ENCODE peak calls at places on chromosomes 5 and 9, in nine cellular contexts. L, J, P, I, Y, K, Q, O and F are unnamed samples. For H3K9me3, the result is how much of the 10 kb centered on the place peaks cover.

GRCh38 chr5:89236900-89237299 is 353.9 kb upstream of the MEF2C start:
- DNase-seq in L (no peak), J (peak), P (no peak), I (no peak), Y (no peak), K (no peak), Q (no peak), O (no peak), F (no peak)

GRCh38 chr5:138663561-138663960 is 88.4 kb upstream of the HSPA9 start:
- DNase-seq in L (no peak), J (no peak), P (no peak), I (no peak), Y (no peak), K (peak), Q (no peak), O (no peak), F (no peak)

GRCh38 chr9:4077499-4078102 is 222.3 kb downstream of the GLIS3 start:
- DNase-seq in L (peak), J (peak), P (peak), I (peak), Y (peak), K (peak), Q (peak), O (peak), F (peak)

GRCh38 chr5:166781729-166782128 is 1509.7 kb upstream of the WWC1 start:
- DNase-seq in L (no peak), J (no peak), P (peak), I (no peak), Y (no peak), K (no peak), Q (no peak), O (no peak), F (no peak)

GRCh38 chr5:61019642-61020041 is 74.6 kb downstream of the NDUFAF2 start:
- DNase-seq in L (no peak), J (no peak), P (no peak), I (no peak), Y (no peak), K (no peak), Q (no peak), O (no peak), F (no peak)

GRCh38 chr9:86168256-86168655 is 68.9 kb upstream of the GOLM1 start:
- DNase-seq in L (no peak), J (no peak), P (no peak), I (no peak), Y (no peak), K (no peak), Q (no peak), O (no peak), F (no peak)

GRCh38 chr5:127010362-127010761 is 20.0 kb downstream of the MARCHF3 start:
- DNase-seq in L (no peak), J (peak), P (no peak), I (no peak), Y (no peak), K (no peak), Q (no peak), O (no peak), F (no peak)

GRCh38 chr5:90932052-90932699 is 373.6 kb downstream of the ADGRV1 start:
- DNase-seq in L (peak), J (peak), P (peak), I (no peak), Y (peak), K (peak), Q (no peak), O (no peak), F (no peak)

GRCh38 chr9:137435381-137435891 is 5.7 kb downstream of the ENTPD8 start:
- DNase-seq in L (no peak), J (no peak), P (no peak), I (no peak), Y (no peak), K (no peak), Q (no peak), O (no peak), F (no peak)

GRCh38 chr5:157269165-157269671 is 3.3 kb downstream of the CYFIP2 start:
- DNase-seq in L (no peak), J (peak), P (no peak), I (no peak), Y (no peak), K (no peak), Q (no peak), O (no peak), F (no peak)

GRCh38 chr5:88683506-88684135 is 199.4 kb downstream of the MEF2C start:
- DNase-seq in L (no peak), J (peak), P (no peak), I (no peak), Y (no peak), K (no peak), Q (no peak), O (no peak), F (no peak)

GRCh38 chr5:69206528-69207190 is 17.3 kb downstream of the CENPH start:
- DNase-seq in L (no peak), J (peak), P (no peak), I (no peak), Y (peak), K (no peak), Q (no peak), O (no peak), F (no peak)

GRCh38 chr9:115944166-115944948 is 209.2 kb upstream of the PAPPA start:
- DNase-seq in L (peak), J (peak), P (peak), I (peak), Y (peak), K (peak), Q (peak), O (peak), F (peak)

GRCh38 chr5:55062039-55062779 is 38.2 kb downstream of the GZMK start:
- DNase-seq in L (no peak), J (no peak), P (no peak), I (no peak), Y (no peak), K (no peak), Q (no peak), O (no peak), F (no peak)

GRCh38 chr9:69198526-69199250 is 24.6 kb downstream of the TJP2 start:
- DNase-seq in L (no peak), J (no peak), P (no peak), I (no peak), Y (no peak), K (no peak), Q (no peak), O (no peak), F (no peak)

GRCh38 chr5:132308701-132309100 is 14.5 kb downstream of the SLC22A4 start:
- DNase-seq in L (no peak), J (no peak), P (no peak), I (no peak), Y (no peak), K (no peak), Q (no peak), O (no peak), F (no peak)

GRCh38 chr9:136977223-136978072 is at the start of gene PTGDS:
- DNase-seq in L (no peak), J (no peak), P (no peak), I (no peak), Y (no peak), K (peak), Q (peak), O (peak), F (no peak)

GRCh38 chr5:347712-348284 is 26.3 kb downstream of the AHRR start:
- DNase-seq in L (no peak), J (no peak), P (no peak), I (no peak), Y (no peak), K (no peak), Q (no peak), O (no peak), F (no peak)

GRCh38 chr5:177103523-177104253 is 17.0 kb downstream of the FGFR4 start:
- DNase-seq in L (no peak), J (no peak), P (no peak), I (no peak), Y (no peak), K (no peak), Q (no peak), O (no peak), F (no peak)

GRCh38 chr5:34672196-34672595 is 16.1 kb downstream of the RAI14 start:
- DNase-seq in L (no peak), J (no peak), P (no peak), I (no peak), Y (no peak), K (no peak), Q (no peak), O (no peak), F (no peak)

GRCh38 chr9:114525505-114525904 is 20.2 kb upstream of the WHRN start:
- DNase-seq in L (no peak), J (peak), P (no peak), I (no peak), Y (no peak), K (no peak), Q (no peak), O (no peak), F (no peak)

GRCh38 chr5:125026900-125027731 is 280.7 kb upstream of the ZNF608 start:
- DNase-seq in L (no peak), J (peak), P (peak), I (no peak), Y (peak), K (no peak), Q (no peak), O (no peak), F (no peak)

GRCh38 chr9:112044183-112044582 is 130.9 kb downstream of the SUSD1 start:
- DNase-seq in L (no peak), J (no peak), P (no peak), I (no peak), Y (no peak), K (no peak), Q (no peak), O (no peak), F (no peak)

GRCh38 chr5:60789541-60789940 is 54.5 kb downstream of the ELOVL7 start:
- DNase-seq in L (no peak), J (no peak), P (no peak), I (no peak), Y (no peak), K (no peak), Q (no peak), O (no peak), F (no peak)

GRCh38 chr5:93586948-93587918 is 4.2 kb downstream of the NR2F1 start:
- DNase-seq in L (no peak), J (peak), P (no peak), I (no peak), Y (no peak), K (no peak), Q (no peak), O (no peak), F (no peak)

GRCh38 chr9:19769213-19769612 is 19.6 kb downstream of the SLC24A2 start:
- DNase-seq in L (no peak), J (no peak), P (no peak), I (peak), Y (peak), K (no peak), Q (no peak), O (no peak), F (no peak)

GRCh38 chr5:157758706-157759105 is 15.2 kb downstream of the LSM11 start:
- DNase-seq in L (no peak), J (no peak), P (no peak), I (no peak), Y (no peak), K (no peak), Q (no peak), O (no peak), F (no peak)

GRCh38 chr5:158886086-158886485 is 213.6 kb downstream of the EBF1 start:
- DNase-seq in L (no peak), J (peak), P (no peak), I (no peak), Y (no peak), K (no peak), Q (no peak), O (no peak), F (no peak)

DNA sequence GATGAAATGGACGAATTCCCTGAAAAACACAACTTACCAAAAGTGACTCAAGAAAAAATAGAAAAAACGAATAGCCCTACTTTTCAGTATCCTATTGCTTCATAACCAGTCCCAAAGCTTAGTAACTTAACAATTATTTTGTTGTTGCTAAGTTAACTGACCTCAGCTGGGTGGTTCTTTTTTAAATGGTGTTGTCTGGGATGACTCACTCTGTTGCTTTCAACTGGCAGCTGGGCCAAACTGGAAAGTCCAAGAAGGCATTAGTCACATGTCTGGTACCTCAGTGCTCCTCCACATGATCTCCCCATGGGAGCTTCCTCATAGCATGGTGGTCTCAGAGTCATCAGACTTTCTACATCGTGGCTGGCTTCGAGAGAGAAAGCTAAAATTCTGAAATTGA is 47.8 kb upstream of the ADAMTS2 start:
- DNase-seq in L (no peak), J (peak), P (no peak), I (no peak), Y (no peak), K (no peak), Q (no peak), O (no peak), F (no peak)
- H3K9me3 ChIP-seq in L (under half), J (under half), P (under half), I (under half), Y (under half), K (under half), Q (half or more), O (under half), F (under half)

GRCh38 chr9:88256216-88256615 is 117.9 kb upstream of the SPATA31C2 start:
- DNase-seq in L (no peak), J (no peak), P (no peak), I (no peak), Y (no peak), K (no peak), Q (no peak), O (no peak), F (no peak)

GRCh38 chr9:88251903-88252302 is 113.6 kb upstream of the SPATA31C2 start:
- DNase-seq in L (no peak), J (no peak), P (no peak), I (no peak), Y (no peak), K (no peak), Q (no peak), O (no peak), F (no peak)
- H3K9me3 ChIP-seq in L (under half), J (under half), P (under half), I (under half), Y (under half), K (under half), Q (under half), O (under half), F (under half)

GRCh38 chr5:134136771-134137170 is 22.3 kb downstream of the TCF7 start:
- DNase-seq in L (peak), J (no peak), P (no peak), I (no peak), Y (no peak), K (peak), Q (no peak), O (no peak), F (no peak)
- H3K9me3 ChIP-seq in L (under half), J (under half), P (under half), I (under half), Y (under half), K (under half), Q (under half), O (under half), F (under half)

GRCh38 chr5:142057697-142058056 is 44.9 kb upstream of the GNPDA1 start:
- DNase-seq in L (no peak), J (no peak), P (no peak), I (peak), Y (no peak), K (no peak), Q (no peak), O (no peak), F (no peak)

GRCh38 chr5:142063376-142063775 is 45.2 kb upstream of the NDFIP1 start:
- DNase-seq in L (no peak), J (no peak), P (no peak), I (no peak), Y (no peak), K (no peak), Q (no peak), O (no peak), F (no peak)

GRCh38 chr5:142063878-142064331 is 44.7 kb upstream of the NDFIP1 start:
- DNase-seq in L (peak), J (peak), P (peak), I (no peak), Y (peak), K (peak), Q (peak), O (peak), F (peak)

GRCh38 chr5:142056831-142057696 is 44.2 kb upstream of the GNPDA1 start:
- DNase-seq in L (no peak), J (no peak), P (no peak), I (no peak), Y (no peak), K (no peak), Q (no peak), O (no peak), F (no peak)

DNA sequence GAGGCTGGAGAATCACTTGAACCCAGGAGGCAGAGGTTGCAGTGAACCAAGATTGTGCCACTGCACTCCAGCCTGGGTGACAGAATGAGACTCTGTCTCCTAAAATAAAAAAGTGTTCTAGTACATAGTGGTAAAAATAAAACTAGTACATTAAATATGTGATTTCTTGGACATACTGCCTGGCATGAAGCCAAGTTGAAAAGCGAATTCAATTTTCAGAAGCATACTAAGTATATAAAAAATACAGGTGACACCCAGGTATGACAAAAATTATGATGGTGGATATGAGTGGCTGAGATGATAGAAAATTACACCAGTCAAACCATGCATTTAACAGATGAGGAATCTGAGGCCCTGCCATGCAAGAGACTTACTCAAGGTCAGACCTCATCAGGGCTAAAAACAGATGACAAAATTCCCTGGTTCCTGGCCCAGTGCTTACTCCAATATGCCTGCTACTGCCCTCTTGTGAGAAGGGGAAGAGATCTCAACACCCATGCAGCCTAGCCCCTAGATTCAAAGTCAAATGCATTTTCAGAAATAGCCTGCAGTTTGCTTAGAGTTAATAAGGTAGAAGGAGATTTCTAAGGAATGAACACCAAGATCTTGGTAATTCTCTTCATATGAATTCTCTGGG is 46.6 kb upstream of the GNPDA1 start:
- DNase-seq in L (peak), J (no peak), P (peak), I (no peak), Y (no peak), K (peak), Q (no peak), O (no peak), F (peak)
- H3K9me3 ChIP-seq in L (under half), J (under half), P (under half), I (under half), Y (under half), K (under half), Q (under half), O (under half), F (under half)

DNA sequence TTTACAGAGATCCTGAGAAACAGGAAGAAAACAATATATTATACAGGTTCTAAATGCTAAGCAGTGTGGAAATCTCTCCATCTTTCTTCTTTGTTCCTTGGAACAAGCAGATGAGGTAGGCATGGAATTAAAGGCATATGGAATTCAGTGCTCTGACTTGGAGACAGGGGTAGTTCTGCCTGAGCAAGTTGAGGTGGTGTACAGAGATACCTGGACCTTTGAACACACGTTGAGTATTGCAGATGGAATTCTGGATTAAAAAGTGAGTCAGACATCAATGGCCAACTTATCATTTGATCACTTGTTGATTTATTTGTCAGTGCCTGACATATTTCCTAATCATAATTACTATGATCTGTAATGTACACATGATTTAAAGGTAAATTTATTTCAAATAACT is 293.9 kb upstream of the IRX4 start:
- DNase-seq in L (no peak), J (no peak), P (no peak), I (peak), Y (no peak), K (no peak), Q (no peak), O (no peak), F (no peak)
- H3K9me3 ChIP-seq in L (under half), J (under half), P (under half), I (under half), Y (under half), K (under half), Q (under half), O (under half), F (under half)

DNA sequence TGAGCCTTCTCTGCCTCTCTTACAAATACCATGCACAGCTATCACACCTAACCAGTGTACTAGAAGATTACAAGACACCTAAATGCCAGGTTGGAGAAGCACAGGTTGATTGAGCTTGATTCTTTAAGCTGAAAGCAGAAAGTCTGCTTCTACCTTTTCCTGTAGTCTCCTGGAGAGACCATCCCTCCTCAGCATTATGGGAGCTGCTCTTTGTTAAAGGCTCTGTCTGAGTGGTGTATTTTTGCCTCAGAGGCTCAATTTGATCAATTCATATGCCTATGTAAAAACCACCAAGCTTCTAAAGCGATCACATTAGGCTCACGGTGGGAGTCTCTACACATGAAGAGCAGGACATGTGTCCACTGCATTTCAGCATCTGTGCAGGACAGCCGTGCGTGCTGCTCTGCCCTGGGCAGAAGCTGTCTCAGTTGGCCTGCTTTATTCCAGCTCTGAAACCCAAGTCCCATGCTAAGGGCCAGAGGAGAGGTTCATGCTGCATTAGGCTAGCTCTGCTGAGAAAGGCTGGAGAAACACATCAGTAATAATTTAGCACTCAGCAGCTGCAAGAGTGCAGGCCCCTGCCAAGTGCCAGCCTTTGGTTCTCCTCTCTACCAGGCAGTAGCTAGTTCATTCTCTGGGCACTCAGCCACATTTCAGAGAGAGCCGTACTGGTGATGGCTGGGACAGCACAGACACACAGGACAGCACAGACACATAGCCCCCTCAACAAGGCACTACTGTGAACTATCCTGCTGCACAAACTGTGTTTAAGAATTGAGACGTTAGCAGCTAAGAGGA is 41.6 kb downstream of the TMEM167A start:
- DNase-seq in L (no peak), J (no peak), P (peak), I (no peak), Y (no peak), K (peak), Q (peak), O (no peak), F (peak)
- H3K9me3 ChIP-seq in L (under half), J (under half), P (under half), I (under half), Y (under half), K (under half), Q (under half), O (under half), F (under half)

DNA sequence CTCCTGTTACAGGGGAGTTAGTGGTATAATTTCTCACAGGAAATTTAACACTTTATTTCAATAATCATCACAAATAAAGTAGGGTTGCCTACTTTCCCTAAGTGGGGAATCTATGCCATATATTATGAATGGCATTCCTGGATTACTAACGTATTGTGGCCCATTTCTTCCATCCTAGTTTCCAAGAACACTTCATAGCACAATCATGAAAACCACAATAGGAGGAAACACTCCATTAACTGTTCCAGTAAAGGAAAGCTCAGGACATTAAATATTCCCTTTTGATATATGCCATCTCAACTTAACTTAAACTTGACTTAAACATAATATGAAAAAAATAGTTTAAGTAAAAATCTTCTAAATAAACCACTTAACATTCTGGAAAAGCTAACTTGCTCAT is 2.1 kb downstream of the CPLANE1 start:
- DNase-seq in L (no peak), J (peak), P (no peak), I (no peak), Y (no peak), K (no peak), Q (no peak), O (no peak), F (no peak)
- H3K9me3 ChIP-seq in L (under half), J (under half), P (under half), I (under half), Y (under half), K (under half), Q (under half), O (under half), F (under half)